ENCODE peak calls at places on chromosomes 13 and 19, in nine cellular contexts. D, A, G, P, J, Q, N, Z and M are unnamed samples.

GRCh38 chr19:55161571-55162322 is 4.2 kb upstream of the TNNI3 start:
- DNase-seq in D (no peak), A (no peak), G (no peak), P (no peak), J (no peak), Q (no peak), N (no peak), Z (no peak), M (no peak)

GRCh38 chr13:94860981-94861407 is 148.6 kb upstream of the SOX21 start:
- DNase-seq in D (peak), A (no peak), G (no peak), P (no peak), J (no peak), Q (peak), N (no peak), Z (no peak), M (no peak)

GRCh38 chr19:48926909-48927308 is 6.6 kb upstream of the DHDH start:
- DNase-seq in D (peak), A (peak), G (peak), P (no peak), J (peak), Q (peak), N (peak), Z (peak), M (no peak)

GRCh38 chr13:104779311-104779710 is 1713.1 kb upstream of the SLC10A2 start:
- DNase-seq in D (peak), A (no peak), G (no peak), P (no peak), J (no peak), Q (no peak), N (no peak), Z (no peak), M (no peak)

GRCh38 chr19:38389101-38389925 is 816 bp downstream of the SPRED3 start:
- DNase-seq in D (peak), A (no peak), G (no peak), P (peak), J (peak), Q (no peak), N (no peak), Z (no peak), M (no peak)

GRCh38 chr13:91031508-91031907 is 316.0 kb upstream of the MIR17HG start:
- DNase-seq in D (no peak), A (no peak), G (no peak), P (no peak), J (peak), Q (no peak), N (no peak), Z (no peak), M (no peak)

GRCh38 chr19:48644839-48645651 is 942 bp downstream of the CA11 start:
- DNase-seq in D (peak), A (peak), G (peak), P (peak), J (peak), Q (peak), N (peak), Z (no peak), M (peak)

GRCh38 chr13:88602786-88603777 is 931.9 kb downstream of the SLITRK5 start:
- DNase-seq in D (no peak), A (no peak), G (no peak), P (peak), J (no peak), Q (no peak), N (no peak), Z (no peak), M (no peak)

GRCh38 chr13:37884026-37884425 is 14.5 kb upstream of the TRPC4 start:
- DNase-seq in D (no peak), A (no peak), G (no peak), P (no peak), J (no peak), Q (no peak), N (no peak), Z (no peak), M (no peak)

GRCh38 chr19:50447750-50448149 is 15.1 kb downstream of the MYBPC2 start:
- DNase-seq in D (no peak), A (no peak), G (no peak), P (no peak), J (no peak), Q (no peak), N (no peak), Z (no peak), M (no peak)

GRCh38 chr13:79659161-79659560 is 178.2 kb downstream of the NDFIP2 start:
- DNase-seq in D (peak), A (peak), G (no peak), P (no peak), J (no peak), Q (no peak), N (no peak), Z (no peak), M (no peak)

GRCh38 chr19:45798995-45799517 is 6.4 kb upstream of the DMWD start:
- DNase-seq in D (peak), A (peak), G (peak), P (peak), J (peak), Q (peak), N (peak), Z (no peak), M (no peak)

GRCh38 chr19:45305421-45305820 is 17.3 kb downstream of the CKM start:
- DNase-seq in D (peak), A (no peak), G (no peak), P (no peak), J (no peak), Q (no peak), N (no peak), Z (no peak), M (no peak)

GRCh38 chr13:62321895-62322294 is 906.2 kb upstream of the PCDH20 start:
- DNase-seq in D (no peak), A (no peak), G (no peak), P (no peak), J (no peak), Q (no peak), N (no peak), Z (no peak), M (no peak)

GRCh38 chr19:52191374-52191773 is 1.5 kb downstream of the PPP2R1A start:
- DNase-seq in D (no peak), A (no peak), G (no peak), P (no peak), J (no peak), Q (no peak), N (no peak), Z (no peak), M (no peak)

GRCh38 chr19:47650695-47651094 is 41.8 kb downstream of the BICRA start:
- DNase-seq in D (no peak), A (no peak), G (no peak), P (no peak), J (no peak), Q (no peak), N (no peak), Z (no peak), M (no peak)

GRCh38 chr13:50129065-50129922 is 114.0 kb downstream of the KCNRG start:
- DNase-seq in D (peak), A (no peak), G (peak), P (no peak), J (no peak), Q (peak), N (no peak), Z (no peak), M (no peak)

GRCh38 chr13:93307166-93307565 is 80.6 kb downstream of the GPC6 start:
- DNase-seq in D (no peak), A (no peak), G (no peak), P (no peak), J (no peak), Q (no peak), N (no peak), Z (no peak), M (no peak)

GRCh38 chr13:40563350-40564125 is 102.9 kb downstream of the FOXO1 start:
- DNase-seq in D (peak), A (no peak), G (no peak), P (no peak), J (no peak), Q (no peak), N (no peak), Z (no peak), M (no peak)

GRCh38 chr13:112896736-112897602 is 72.0 kb upstream of the MCF2L start:
- DNase-seq in D (no peak), A (no peak), G (no peak), P (peak), J (no peak), Q (no peak), N (no peak), Z (no peak), M (no peak)

GRCh38 chr13:112894423-112894672 is 74.7 kb upstream of the MCF2L start:
- DNase-seq in D (no peak), A (no peak), G (no peak), P (no peak), J (no peak), Q (no peak), N (no peak), Z (no peak), M (no peak)

GRCh38 chr13:112894673-112895481 is 74.1 kb upstream of the MCF2L start:
- DNase-seq in D (no peak), A (no peak), G (no peak), P (no peak), J (no peak), Q (no peak), N (no peak), Z (no peak), M (no peak)

GRCh38 chr13:112897603-112897955 is 71.4 kb upstream of the MCF2L start:
- DNase-seq in D (no peak), A (no peak), G (no peak), P (no peak), J (no peak), Q (no peak), N (no peak), Z (no peak), M (no peak)

DNA sequence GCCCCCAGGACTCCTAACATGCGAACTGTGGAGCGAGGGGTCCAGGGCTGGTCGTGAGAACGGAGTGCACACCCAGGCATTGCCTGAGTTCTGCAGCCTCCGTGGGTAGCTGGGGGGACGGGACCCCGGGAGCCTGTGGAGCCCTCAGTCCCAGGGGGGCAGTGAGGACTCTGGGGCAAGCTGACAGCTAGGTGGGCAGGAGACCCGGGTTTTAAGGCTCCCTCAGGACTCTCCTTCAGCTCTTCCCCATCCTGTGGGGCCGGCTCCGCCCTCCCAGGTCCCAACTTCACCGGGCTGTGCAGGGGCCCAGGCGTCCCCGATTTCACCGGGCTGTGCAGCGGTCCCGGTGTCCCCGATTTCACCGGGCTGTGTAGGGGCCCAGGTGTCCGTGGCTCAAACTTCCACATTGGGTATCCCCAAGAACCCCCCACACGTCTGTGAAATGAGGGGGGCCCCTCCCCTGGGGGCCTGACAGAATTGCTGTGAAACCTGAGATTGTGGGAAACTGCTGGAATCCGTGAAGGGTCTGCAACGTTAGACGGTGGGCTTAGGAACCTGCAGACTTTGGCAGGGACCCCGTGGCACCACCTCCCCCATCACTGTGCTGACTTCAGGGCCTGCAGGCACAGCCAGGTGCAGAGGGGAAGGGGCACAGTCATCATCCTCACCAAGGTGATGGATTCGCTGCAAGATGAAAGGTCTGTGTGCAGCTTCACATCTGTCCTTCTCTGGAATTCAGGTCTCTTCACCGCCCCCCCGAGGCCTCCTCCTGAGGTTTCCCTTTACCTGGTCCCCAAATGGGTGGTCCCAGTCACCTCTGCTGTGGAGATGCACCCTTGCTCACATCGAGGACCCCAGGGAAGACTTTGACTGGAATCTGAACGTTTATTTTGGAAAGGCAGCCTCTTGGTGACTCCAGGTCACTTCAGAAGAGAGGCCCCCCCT is 73.2 kb upstream of the MCF2L start:
- DNase-seq in D (no peak), A (no peak), G (no peak), P (no peak), J (no peak), Q (no peak), N (no peak), Z (no peak), M (no peak)
- H3K4me3 ChIP-seq in D (no peak), A (peak), G (no peak), P (no peak), J (no peak), Q (no peak), N (no peak), Z (no peak), M (peak)

DNA sequence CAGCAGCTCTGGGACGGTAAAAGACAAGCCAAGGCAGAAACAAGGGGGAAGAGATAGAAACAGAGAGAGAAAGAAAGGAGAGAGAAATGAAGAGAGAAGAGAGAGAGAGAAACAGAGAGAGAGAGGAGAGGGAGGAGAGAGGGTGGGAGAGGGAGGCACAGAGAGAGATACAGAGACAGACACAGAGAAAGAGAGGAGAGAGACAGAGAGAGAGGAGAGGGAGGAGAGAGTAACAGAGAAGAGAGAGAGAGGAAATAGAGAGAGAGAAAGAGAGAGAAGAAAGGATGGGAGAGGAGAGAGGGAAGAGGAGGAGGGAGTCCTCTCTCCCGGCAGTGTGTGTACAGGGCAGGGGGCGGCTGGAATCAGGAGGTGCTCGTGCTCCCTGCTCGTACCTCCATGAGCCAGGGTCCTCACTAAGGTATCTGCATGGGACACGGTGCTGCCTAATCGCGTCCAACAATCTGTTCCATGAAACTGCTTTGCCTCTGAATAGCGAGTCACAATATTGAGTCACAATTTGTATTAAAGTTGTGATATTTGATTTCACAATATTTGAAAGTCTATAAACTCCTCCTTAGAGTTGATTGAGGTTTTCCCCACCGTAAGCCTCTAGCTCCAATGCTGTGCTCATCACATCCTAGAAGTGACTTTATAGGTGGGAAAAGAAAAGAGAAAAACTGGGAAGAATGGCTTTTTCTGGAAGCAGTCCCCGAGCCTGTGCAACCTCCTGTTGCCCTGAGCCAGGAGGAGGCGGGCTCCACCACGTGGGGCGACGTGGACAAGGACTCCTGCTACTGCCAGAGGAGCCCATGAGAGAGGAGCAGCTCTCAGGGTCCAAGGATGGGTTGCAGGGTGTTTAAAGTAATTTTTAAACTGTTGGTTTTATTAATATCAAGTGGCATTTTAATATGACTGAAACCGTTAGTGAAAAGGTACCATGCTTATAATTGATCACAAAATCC is 81.7 kb upstream of the ARHGEF7 start:
- DNase-seq in D (no peak), A (no peak), G (no peak), P (no peak), J (no peak), Q (no peak), N (no peak), Z (no peak), M (no peak)
- TF ChIP-seq CTCF in D (no peak), A (no peak), G (no peak), P (no peak), J (no peak), Q (no peak), N (no peak), Z (no peak), M (no peak)

GRCh38 chr13:56332671-56333070 is 808.0 kb upstream of the PRR20A start:
- DNase-seq in D (no peak), A (no peak), G (no peak), P (no peak), J (no peak), Q (no peak), N (no peak), Z (no peak), M (no peak)

GRCh38 chr13:56335775-56336174 is 804.9 kb upstream of the PRR20A start:
- DNase-seq in D (no peak), A (no peak), G (no peak), P (no peak), J (no peak), Q (no peak), N (no peak), Z (no peak), M (no peak)

DNA sequence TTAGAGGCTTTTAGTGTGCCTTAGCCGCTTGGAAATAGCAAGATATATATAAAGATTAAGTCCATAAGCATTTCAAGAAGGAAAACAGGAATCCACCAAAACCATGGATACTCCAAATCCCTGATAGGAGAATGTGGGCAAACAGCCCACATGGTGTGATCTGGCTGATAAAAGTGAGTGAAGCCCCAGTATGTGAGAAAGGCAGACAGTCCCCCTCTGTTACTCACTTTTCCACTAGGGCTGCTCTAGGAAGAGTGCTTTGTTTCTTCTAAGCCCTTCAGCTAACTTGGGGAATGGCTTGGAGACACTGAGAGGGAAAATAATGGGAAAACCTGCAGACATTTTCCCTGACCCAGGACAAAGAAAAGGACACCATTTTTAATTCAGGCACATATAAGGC is 802.3 kb upstream of the PRR20A start:
- DNase-seq in D (no peak), A (no peak), G (no peak), P (no peak), J (no peak), Q (no peak), N (no peak), Z (no peak), M (no peak)
- H3K27ac ChIP-seq in D (no peak), A (no peak), G (no peak), P (no peak), J (no peak), Q (no peak), N (no peak), Z (no peak), M (no peak)

DNA sequence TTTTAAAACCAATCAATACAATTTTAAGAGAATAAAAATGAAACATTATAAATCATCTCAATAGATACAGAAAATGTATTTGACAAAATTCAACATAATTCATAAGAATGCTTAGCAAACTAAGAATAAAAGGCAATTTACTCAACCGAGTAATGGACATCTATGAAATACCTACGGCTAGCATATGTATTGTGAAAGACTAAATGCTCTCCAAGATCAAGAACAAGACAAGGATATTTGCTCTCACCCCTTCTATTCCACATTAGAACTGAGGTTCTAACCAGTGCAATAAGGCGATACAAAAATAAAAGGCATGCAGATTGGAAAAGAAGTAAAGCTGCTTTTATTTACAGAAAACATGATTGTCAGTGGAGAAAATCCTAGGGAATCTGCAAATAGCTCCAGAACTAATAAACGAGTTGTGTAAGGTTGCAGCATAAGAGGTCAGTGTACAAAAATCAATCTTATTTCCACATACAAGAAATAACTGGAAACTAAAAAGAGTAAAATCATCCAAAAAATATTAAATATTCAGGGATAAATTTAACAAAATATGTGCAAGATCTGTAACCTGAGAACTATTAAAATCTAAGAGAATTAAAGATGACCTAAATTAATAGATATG is 16.4 kb downstream of the KATNAL1 start:
- DNase-seq in D (no peak), A (no peak), G (no peak), P (no peak), J (no peak), Q (no peak), N (no peak), Z (no peak), M (no peak)
- H3K4me3 ChIP-seq in D (no peak), A (no peak), G (no peak), P (no peak), J (no peak), Q (no peak), N (no peak), Z (no peak), M (no peak)